ENCODE peak calls at places on chromosomes 1 and 21, in four cellular contexts. One of them, this sample, is unnamed.

GRCh38 chr1:85333186-85333585 is 56.8 kb upstream of the BCL10 start:
- DNase-seq in GM12878: no peak
- DNase-seq in HL-60: no peak
- DNase-seq in K562: no peak
- DNase-seq in this sample: no peak

GRCh38 chr1:14300991-14301703 is 297.3 kb upstream of the KAZN start:
- DNase-seq in HL-60: no peak
- DNase-seq in K562: no peak
- DNase-seq in GM12878: no peak
- DNase-seq in this sample: no peak

GRCh38 chr1:156090138-156090821 is 8.0 kb upstream of the MEX3A start:
- DNase-seq in K562: no peak
- DNase-seq in HL-60: peak; percentile 74
- DNase-seq in GM12878: no peak
- DNase-seq in this sample: no peak

GRCh38 chr1:224292419-224292818 is 37.6 kb downstream of the NVL start:
- DNase-seq in HL-60: no peak
- DNase-seq in GM12878: no peak
- DNase-seq in K562: no peak
- DNase-seq in this sample: no peak

GRCh38 chr1:8473121-8473891 is 155.4 kb downstream of the SLC45A1 start:
- DNase-seq in HL-60: no peak
- DNase-seq in GM12878: no peak
- DNase-seq in K562: no peak
- DNase-seq in this sample: no peak

GRCh38 chr1:61950418-61950817 is 208.1 kb downstream of the PATJ start:
- DNase-seq in HL-60: no peak
- DNase-seq in GM12878: no peak
- DNase-seq in K562: no peak
- DNase-seq in this sample: no peak

GRCh38 chr1:1123581-1124507 is 8.0 kb upstream of the C1orf159 start:
- DNase-seq in HL-60: no peak
- DNase-seq in GM12878: no peak
- DNase-seq in K562: no peak
- DNase-seq in this sample: no peak

GRCh38 chr1:55445416-55445815 is 230.3 kb upstream of the USP24 start:
- DNase-seq in K562: no peak
- DNase-seq in HL-60: no peak
- DNase-seq in GM12878: peak; percentile 12
- DNase-seq in this sample: no peak

GRCh38 chr1:54803761-54804470 is 2.8 kb upstream of the TTC22 start:
- DNase-seq in GM12878: no peak
- DNase-seq in K562: no peak
- DNase-seq in HL-60: no peak
- DNase-seq in this sample: no peak

GRCh38 chr1:244046907-244047738 is 4.0 kb upstream of the ZBTB18 start:
- DNase-seq in K562: no peak
- DNase-seq in GM12878: peak; percentile 45
- DNase-seq in HL-60: no peak
- DNase-seq in this sample: no peak

GRCh38 chr21:17462276-17462981 is 50.4 kb upstream of the CXADR start:
- DNase-seq in HL-60: no peak
- DNase-seq in GM12878: no peak
- DNase-seq in K562: no peak
- DNase-seq in this sample: no peak

GRCh38 chr21:42523211-42523610 is 9.6 kb downstream of the SLC37A1 start:
- DNase-seq in HL-60: no peak
- DNase-seq in K562: no peak
- DNase-seq in GM12878: no peak
- DNase-seq in this sample: no peak

GRCh38 chr1:35047188-35047858 is 15.6 kb upstream of the ZMYM6 start:
- DNase-seq in K562: no peak
- DNase-seq in HL-60: no peak
- DNase-seq in GM12878: no peak
- DNase-seq in this sample: no peak

GRCh38 chr1:6519935-6520621 is 28.6 kb upstream of the PLEKHG5 start:
- DNase-seq in GM12878: no peak
- DNase-seq in K562: no peak
- DNase-seq in HL-60: no peak
- DNase-seq in this sample: no peak

DNA sequence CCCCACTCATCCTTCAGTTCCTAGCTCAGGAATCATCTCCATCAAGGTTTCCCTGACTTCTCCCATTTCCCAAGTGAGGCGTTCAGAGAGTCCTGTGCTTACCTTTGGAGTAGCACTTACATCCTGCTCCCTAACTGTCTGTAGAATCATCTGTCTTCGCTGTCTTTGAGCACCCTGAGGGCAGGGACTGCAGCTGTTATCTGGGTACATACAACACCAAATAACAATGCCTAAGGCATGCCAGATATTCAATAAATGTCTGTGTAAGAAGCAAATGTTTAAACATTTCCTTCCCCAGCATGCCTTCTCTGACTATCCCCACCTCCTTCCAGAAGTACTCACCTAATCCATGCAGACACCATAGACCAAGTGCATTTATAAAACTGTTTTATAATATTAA is 65.4 kb downstream of the JAK1 start:
- DNase-seq in K562: no peak
- DNase-seq in HL-60: no peak
- DNase-seq in GM12878: no peak
- DNase-seq in this sample: no peak
- TF ChIP-seq SPI1 in K562: no peak
- TF ChIP-seq SPI1 in HL-60: no peak
- TF ChIP-seq SPI1 in GM12878: no peak
- TF ChIP-seq SPI1 in this sample: no peak

DNA sequence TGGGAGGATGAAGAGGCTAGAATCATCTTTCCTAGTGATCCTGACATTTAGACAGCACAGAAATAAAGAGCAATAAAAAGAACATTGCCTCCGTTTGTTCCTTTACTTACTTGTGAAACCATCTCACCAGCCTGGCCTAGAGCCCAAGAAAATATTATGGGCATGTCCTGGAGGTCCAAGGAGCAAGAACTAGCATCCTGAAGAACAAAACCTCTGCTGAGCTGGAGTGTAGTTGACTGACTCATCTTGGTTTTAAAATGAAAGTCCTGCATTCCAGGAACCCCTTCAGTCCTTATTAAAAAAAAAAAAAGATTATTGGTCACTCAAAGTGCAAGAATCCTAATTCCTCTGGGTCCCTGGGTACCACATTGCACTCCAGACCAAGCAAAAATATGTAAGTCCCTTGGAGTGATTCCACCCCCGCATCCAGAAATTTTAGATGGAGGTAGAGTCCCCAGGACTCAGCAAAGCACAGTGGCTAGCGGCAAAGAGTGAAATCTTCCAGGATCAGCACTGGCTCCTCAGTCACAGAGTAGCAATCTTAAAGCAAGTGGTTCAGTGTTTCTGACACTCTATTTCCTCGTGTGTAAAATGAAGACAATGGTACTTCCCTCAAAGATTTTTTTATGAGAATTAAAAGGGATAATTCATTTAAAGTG is 7.0 kb downstream of the SMCP start:
- DNase-seq in HL-60: no peak
- DNase-seq in K562: no peak
- DNase-seq in GM12878: no peak
- DNase-seq in this sample: no peak
- TF ChIP-seq POLR2AphosphoS5 in HL-60: no peak
- TF ChIP-seq POLR2AphosphoS5 in K562: no peak
- TF ChIP-seq POLR2AphosphoS5 in GM12878: no peak
- TF ChIP-seq POLR2AphosphoS5 in this sample: no peak

GRCh38 chr1:21149862-21150432 is 26.8 kb downstream of the EIF4G3 start:
- DNase-seq in K562: no peak
- DNase-seq in HL-60: no peak
- DNase-seq in GM12878: no peak
- DNase-seq in this sample: no peak
- TF ChIP-seq SPI1 in K562: no peak
- TF ChIP-seq SPI1 in HL-60: no peak
- TF ChIP-seq SPI1 in GM12878: no peak
- TF ChIP-seq SPI1 in this sample: no peak

GRCh38 chr1:28509705-28510349 is 4.0 kb downstream of the RCC1 start:
- DNase-seq in HL-60: no peak
- DNase-seq in K562: no peak
- DNase-seq in GM12878: no peak
- DNase-seq in this sample: no peak
- TF ChIP-seq POLR2AphosphoS5 in HL-60: peak; percentile 98
- TF ChIP-seq POLR2AphosphoS5 in K562: peak; percentile 93
- TF ChIP-seq POLR2AphosphoS5 in GM12878: peak; percentile 93
- TF ChIP-seq POLR2AphosphoS5 in this sample: peak; percentile 97

GRCh38 chr1:40738831-40739230 is 44.8 kb upstream of the KCNQ4 start:
- DNase-seq in HL-60: no peak
- DNase-seq in K562: no peak
- DNase-seq in GM12878: no peak
- DNase-seq in this sample: no peak

GRCh38 chr1:40735234-40735633 is 43.7 kb downstream of the NFYC start:
- DNase-seq in K562: peak; percentile 38
- DNase-seq in HL-60: no peak
- DNase-seq in GM12878: no peak
- DNase-seq in this sample: no peak

GRCh38 chr1:40732756-40733301 is 41.3 kb downstream of the NFYC start:
- DNase-seq in K562: no peak
- DNase-seq in GM12878: no peak
- DNase-seq in HL-60: no peak
- DNase-seq in this sample: no peak

GRCh38 chr1:40739455-40740008 is 44.1 kb upstream of the KCNQ4 start:
- DNase-seq in GM12878: no peak
- DNase-seq in HL-60: no peak
- DNase-seq in K562: no peak
- DNase-seq in this sample: no peak

GRCh38 chr1:40736085-40736531 is 44.6 kb downstream of the NFYC start:
- DNase-seq in GM12878: no peak
- DNase-seq in K562: no peak
- DNase-seq in HL-60: no peak
- DNase-seq in this sample: no peak
- TF ChIP-seq SPI1 in GM12878: no peak
- TF ChIP-seq SPI1 in K562: no peak
- TF ChIP-seq SPI1 in HL-60: no peak
- TF ChIP-seq SPI1 in this sample: no peak

GRCh38 chr1:2586154-2587070 is at the start of gene PRXL2B:
- DNase-seq in GM12878: peak; percentile 83
- DNase-seq in K562: peak; percentile 99
- DNase-seq in HL-60: peak; percentile 98
- DNase-seq in this sample: peak; percentile 97
- TF ChIP-seq POLR2AphosphoS5 in GM12878: no peak
- TF ChIP-seq POLR2AphosphoS5 in K562: peak; percentile 32
- TF ChIP-seq POLR2AphosphoS5 in HL-60: peak; percentile 7
- TF ChIP-seq POLR2AphosphoS5 in this sample: no peak

DNA sequence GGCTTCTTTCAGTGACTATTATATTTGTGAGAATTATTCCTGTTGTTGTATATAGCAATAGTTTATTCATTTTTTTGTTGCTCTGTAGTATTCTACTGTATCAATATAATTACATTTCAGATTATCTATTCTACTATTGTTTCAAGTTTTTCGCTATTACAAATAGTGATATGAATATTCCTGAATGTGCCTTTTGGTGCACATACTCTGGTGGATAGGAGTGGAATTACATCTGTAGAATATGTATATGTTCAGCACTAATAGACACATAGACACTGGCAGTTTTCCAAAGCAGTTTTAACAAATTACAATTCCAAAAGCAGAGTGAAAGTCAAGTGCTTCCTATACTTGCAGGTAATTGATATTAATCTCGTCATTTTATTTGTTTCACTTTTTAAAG is 696.2 kb upstream of the PRMT6 start:
- DNase-seq in K562: no peak
- DNase-seq in GM12878: no peak
- DNase-seq in HL-60: no peak
- DNase-seq in this sample: no peak
- TF ChIP-seq SPI1 in K562: no peak
- TF ChIP-seq SPI1 in GM12878: no peak
- TF ChIP-seq SPI1 in HL-60: no peak
- TF ChIP-seq SPI1 in this sample: no peak